ENCODE peak calls at places on chromosomes 12 and 14, in five cellular contexts. N is PC-9, I is ovary, O is suprapubic skin, A is heart left ventricle. L is an unnamed sample. For H3K9me3, H3K4me1 and H3K27me3, the result is how much of the 10 kb centered on the place peaks cover.

GRCh38 chr12:109589691-109590245 is 16.2 kb downstream of the MVK start:
- DNase-seq in N (no peak), I (no peak), O (no peak), A (no peak), L (no peak)

GRCh38 chr14:22122227-22123187 is 448.9 kb upstream of the OR4E1 start:
- DNase-seq in N (no peak), I (no peak), O (no peak), A (no peak), L (no peak)

GRCh38 chr12:119804011-119804641 is 73.0 kb downstream of the CIT start:
- DNase-seq in N (no peak), I (no peak), O (no peak), A (peak), L (peak)

GRCh38 chr12:28023156-28023887 is 50.8 kb upstream of the PTHLH start:
- DNase-seq in N (peak), I (no peak), O (no peak), A (no peak), L (no peak)

GRCh38 chr12:11688831-11689230 is 39.4 kb downstream of the ETV6 start:
- DNase-seq in N (no peak), I (no peak), O (no peak), A (no peak), L (no peak)

GRCh38 chr14:58584383-58584782 is 53.4 kb upstream of the DACT1 start:
- DNase-seq in N (no peak), I (no peak), O (no peak), A (no peak), L (no peak)

GRCh38 chr14:21042918-21043317 is 756 bp downstream of the RNASE7 start:
- DNase-seq in N (no peak), I (no peak), O (no peak), A (no peak), L (no peak)

GRCh38 chr14:89870335-89870734 is 84.2 kb downstream of the EFCAB11 start:
- DNase-seq in N (no peak), I (no peak), O (no peak), A (no peak), L (no peak)

GRCh38 chr14:68474741-68475140 is 318.1 kb downstream of the ZFP36L1 start:
- DNase-seq in N (peak), I (no peak), O (no peak), A (no peak), L (no peak)

GRCh38 chr14:72788255-72788654 is 105.6 kb downstream of the DPF3 start:
- DNase-seq in N (no peak), I (no peak), O (peak), A (no peak), L (no peak)

GRCh38 chr12:44193281-44193680 is 357.4 kb downstream of the TMEM117 start:
- DNase-seq in N (no peak), I (no peak), O (no peak), A (no peak), L (no peak)

GRCh38 chr12:7108042-7108927 is 729 bp downstream of the C1RL start:
- DNase-seq in N (peak), I (peak), O (peak), A (peak), L (peak)

GRCh38 chr12:20272801-20273200 is 95.5 kb upstream of the PDE3A start:
- DNase-seq in N (no peak), I (no peak), O (no peak), A (no peak), L (no peak)

GRCh38 chr12:28222959-28223662 is 32.9 kb downstream of the CCDC91 start:
- DNase-seq in N (no peak), I (no peak), O (no peak), A (no peak), L (no peak)

GRCh38 chr14:56322531-56322930 is 204.3 kb downstream of the PELI2 start:
- DNase-seq in N (no peak), I (no peak), O (no peak), A (no peak), L (no peak)

GRCh38 chr14:79764288-79764687 is 447.0 kb downstream of the DIO2 start:
- DNase-seq in N (no peak), I (no peak), O (no peak), A (no peak), L (no peak)

GRCh38 chr14:34693228-34693939 is 21.0 kb downstream of the CFL2 start:
- DNase-seq in N (no peak), I (peak), O (no peak), A (no peak), L (peak)

GRCh38 chr14:52080171-52080800 is 11.4 kb upstream of the NID2 start:
- DNase-seq in N (peak), I (no peak), O (no peak), A (no peak), L (no peak)

GRCh38 chr12:87995581-87996178 is 33.5 kb downstream of the C12orf50 start:
- DNase-seq in N (peak), I (peak), O (no peak), A (peak), L (peak)

GRCh38 chr12:120126635-120127005 is 10.1 kb upstream of the RAB35 start:
- DNase-seq in N (no peak), I (no peak), O (no peak), A (peak), L (no peak)

GRCh38 chr14:31479026-31479425 is 8.8 kb downstream of the GPR33 start:
- DNase-seq in N (no peak), I (no peak), O (no peak), A (no peak), L (no peak)

GRCh38 chr12:93902736-93903562 is 225.8 kb downstream of the CRADD start:
- DNase-seq in N (no peak), I (no peak), O (no peak), A (no peak), L (no peak)

GRCh38 chr14:53458368-53458814 is 305.3 kb upstream of the DDHD1 start:
- DNase-seq in N (peak), I (no peak), O (no peak), A (no peak), L (no peak)

GRCh38 chr12:118055144-118055557 is 5.8 kb downstream of the WSB2 start:
- DNase-seq in N (peak), I (no peak), O (no peak), A (no peak), L (peak)

GRCh38 chr12:54958048-54958658 is 26.4 kb downstream of the TESPA1 start:
- DNase-seq in N (peak), I (peak), O (no peak), A (peak), L (no peak)

GRCh38 chr12:90791445-90791844 is 163.5 kb downstream of the CCER1 start:
- DNase-seq in N (no peak), I (no peak), O (no peak), A (no peak), L (no peak)

GRCh38 chr12:84604541-84604940 is 308.1 kb downstream of the SLC6A15 start:
- DNase-seq in N (no peak), I (no peak), O (no peak), A (no peak), L (no peak)

GRCh38 chr12:19856389-19856788 is 417.1 kb downstream of the AEBP2 start:
- DNase-seq in N (no peak), I (no peak), O (no peak), A (no peak), L (no peak)

GRCh38 chr14:33377596-33378390 is 439.1 kb downstream of the NPAS3 start:
- DNase-seq in N (no peak), I (no peak), O (no peak), A (no peak), L (no peak)

GRCh38 chr12:34105392-34105933 is 83.2 kb downstream of the ALG10 start:
- DNase-seq in N (no peak), I (no peak), O (no peak), A (no peak), L (no peak)
- H3K9me3 ChIP-seq in N (under half), I (under half), O (under half), A (under half), L (under half)

GRCh38 chr12:124369055-124369900 is 74.4 kb downstream of the RFLNA start:
- DNase-seq in N (peak), I (peak), O (peak), A (peak), L (peak)
- H3K4me1 ChIP-seq in N (under half), I (under half), O (half or more), A (half or more), L (half or more)

GRCh38 chr12:57620245-57620935 is 9.2 kb downstream of the ARHGEF25 start:
- DNase-seq in N (no peak), I (no peak), O (peak), A (no peak), L (no peak)

GRCh38 chr12:57622293-57623245 is 10.4 kb downstream of the B4GALNT1 start:
- DNase-seq in N (no peak), I (no peak), O (peak), A (no peak), L (no peak)

GRCh38 chr12:57623385-57623784 is 9.6 kb downstream of the B4GALNT1 start:
- DNase-seq in N (no peak), I (no peak), O (no peak), A (no peak), L (no peak)

GRCh38 chr12:57620936-57621496 is 9.8 kb downstream of the ARHGEF25 start:
- DNase-seq in N (no peak), I (no peak), O (no peak), A (no peak), L (peak)

GRCh38 chr12:57621497-57622292 is 10.5 kb downstream of the ARHGEF25 start:
- DNase-seq in N (no peak), I (peak), O (no peak), A (no peak), L (peak)
- H3K27me3 ChIP-seq in N (half or more), I (under half), O (half or more), A (under half), L (under half)

DNA sequence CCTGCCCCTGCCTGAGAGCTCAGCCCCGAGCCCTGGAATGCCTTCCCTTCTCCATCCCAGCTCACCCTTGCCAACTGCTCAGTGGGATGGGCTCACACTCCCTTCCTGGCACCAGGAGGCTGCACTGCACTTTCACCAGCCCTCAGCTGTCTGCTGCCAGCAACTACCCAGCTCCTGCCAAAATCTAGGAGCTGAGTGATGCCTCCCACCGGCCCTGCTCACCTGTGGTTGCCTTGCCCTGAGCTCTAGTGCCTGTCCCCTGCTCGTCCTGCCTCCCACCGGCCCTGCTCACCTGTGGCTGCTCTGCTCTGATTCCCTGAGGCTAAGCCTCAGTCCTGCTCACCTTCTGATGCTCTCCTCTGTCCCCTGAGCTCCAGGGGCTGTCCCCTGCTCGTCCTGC is 119.8 kb downstream of the TMEM121 start:
- DNase-seq in N (no peak), I (no peak), O (no peak), A (no peak), L (no peak)
- H3K9me3 ChIP-seq in N (under half), I (under half), O (under half), A (under half), L (under half)

DNA sequence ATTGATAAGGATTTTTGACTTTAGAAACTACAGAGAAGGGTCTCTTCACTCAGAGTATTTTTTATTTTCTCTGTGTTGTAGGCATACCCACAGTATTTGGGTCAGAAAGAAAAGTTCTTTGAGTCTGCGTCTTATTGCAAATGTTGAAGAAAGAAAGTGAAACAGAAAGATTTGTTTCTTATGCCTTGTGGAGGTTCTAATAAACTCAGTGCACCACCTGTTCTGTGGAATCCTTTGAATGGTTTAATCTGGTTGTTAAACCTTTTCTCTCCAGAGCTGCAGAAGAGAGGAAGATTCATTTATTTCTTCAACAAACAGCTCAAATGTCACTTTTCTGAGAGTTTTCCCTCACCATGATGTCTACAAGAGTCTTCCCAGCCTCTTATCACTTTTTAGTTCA is 146.6 kb upstream of the PLEKHG7 start:
- DNase-seq in N (no peak), I (no peak), O (no peak), A (no peak), L (no peak)
- H3K4me1 ChIP-seq in N (under half), I (under half), O (under half), A (under half), L (under half)

GRCh38 chr12:52688481-52688880 is 8.3 kb upstream of the KRT1 start:
- DNase-seq in N (no peak), I (no peak), O (no peak), A (no peak), L (no peak)

GRCh38 chr12:52691076-52691764 is 11.0 kb upstream of the KRT1 start:
- DNase-seq in N (no peak), I (no peak), O (no peak), A (no peak), L (peak)

GRCh38 chr12:52689239-52689638 is 9.0 kb upstream of the KRT1 start:
- DNase-seq in N (no peak), I (no peak), O (no peak), A (no peak), L (no peak)

GRCh38 chr12:52690351-52691075 is 10.3 kb upstream of the KRT1 start:
- DNase-seq in N (no peak), I (no peak), O (no peak), A (no peak), L (no peak)

DNA sequence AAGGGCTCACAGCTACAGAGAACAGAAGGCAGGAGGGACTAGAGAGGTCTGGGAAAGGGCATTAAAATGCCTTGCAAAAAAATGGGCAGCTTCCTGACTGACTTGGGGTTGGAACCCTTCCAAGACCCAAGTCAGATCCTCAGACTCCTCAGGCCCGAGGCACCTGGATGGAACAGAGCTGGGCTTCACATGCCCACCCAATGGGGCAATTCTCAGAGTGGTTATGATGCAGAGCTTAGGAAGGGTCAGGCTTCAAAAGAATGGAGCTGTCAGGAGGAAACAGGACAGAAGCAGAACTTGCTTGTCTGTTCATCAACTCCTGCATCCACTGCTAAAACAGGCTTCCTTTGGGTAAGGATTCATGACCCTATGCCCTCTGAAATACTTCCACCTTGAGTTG is 9.7 kb upstream of the KRT1 start:
- DNase-seq in N (no peak), I (no peak), O (no peak), A (no peak), L (no peak)
- H3K27me3 ChIP-seq in N (under half), I (under half), O (under half), A (under half), L (under half)

GRCh38 chr14:39733741-39734140 is 301.5 kb upstream of the FBXO33 start:
- DNase-seq in N (no peak), I (no peak), O (no peak), A (no peak), L (no peak)
- H3K9me3 ChIP-seq in N (under half), I (under half), O (under half), A (under half), L (under half)

DNA sequence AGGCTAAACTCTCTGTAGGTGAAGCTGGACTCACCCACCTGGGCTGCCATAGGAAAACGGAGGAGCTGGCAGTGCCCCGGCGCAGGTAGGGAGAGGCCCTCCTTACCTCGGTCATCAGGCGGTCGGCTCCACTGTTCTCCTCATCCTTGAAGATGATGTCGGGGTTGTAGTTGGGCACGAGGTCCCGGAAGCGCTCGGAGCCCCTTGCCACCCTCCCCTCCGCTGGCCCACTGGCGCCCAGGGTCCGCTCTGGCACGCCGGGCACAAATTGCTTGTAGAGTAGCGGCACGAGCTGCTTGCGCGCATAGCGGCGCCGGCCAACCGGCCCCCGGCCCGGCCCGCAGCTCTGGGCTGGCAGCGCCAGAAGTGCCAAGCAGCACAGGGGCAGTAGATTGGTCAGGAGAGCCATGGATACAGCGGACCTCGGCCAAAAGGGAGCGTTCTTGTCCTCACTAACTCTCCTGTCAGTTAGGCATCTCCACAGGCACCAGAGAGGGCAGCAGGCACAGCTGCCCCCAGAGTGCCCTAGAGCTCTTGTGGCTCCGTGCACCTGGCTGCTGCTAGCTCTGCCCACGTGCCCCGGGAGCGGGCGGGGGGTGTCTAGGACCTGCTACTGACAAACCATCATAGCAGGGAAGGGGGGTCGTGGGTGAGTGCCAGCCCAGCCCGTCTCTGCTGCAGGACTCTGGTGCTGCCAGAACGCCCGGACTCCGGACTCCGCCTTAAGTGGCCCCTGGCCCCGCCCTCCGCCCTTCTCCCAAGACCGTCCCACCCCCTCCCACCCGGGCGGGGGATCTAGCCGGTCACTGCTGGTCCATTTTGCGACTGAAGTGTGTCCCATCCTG is at the start of gene DHH:
- DNase-seq in N (no peak), I (no peak), O (no peak), A (peak), L (peak)
- H3K4me1 ChIP-seq in N (under half), I (under half), O (half or more), A (half or more), L (under half)

L was measured in psoas muscle.